ENCODE peak calls at places on chromosomes 2 and 18, in four cellular contexts. P is choroid plexus epithelial cell, Z is neural crest cell, A is endothelial cell. B is an unnamed sample.

GRCh38 chr2:120320318-120320851 is 25.6 kb upstream of the INHBB start:
- DNase-seq in P (no peak), Z (no peak), A (no peak), B (no peak)

GRCh38 chr2:98175811-98176210 is 88.8 kb downstream of the VWA3B start:
- DNase-seq in P (peak), Z (no peak), A (no peak), B (no peak)

GRCh38 chr2:191650896-191651773 is 26.8 kb upstream of the NABP1 start:
- DNase-seq in P (no peak), Z (no peak), A (no peak), B (no peak)

GRCh38 chr18:23872701-23873550 is 141.6 kb upstream of the TTC39C start:
- DNase-seq in P (no peak), Z (no peak), A (no peak), B (no peak)

GRCh38 chr2:23434721-23435121 is 49.7 kb downstream of the KLHL29 start:
- DNase-seq in P (no peak), Z (no peak), A (no peak), B (no peak)

GRCh38 chr2:228417526-228417925 is 236.0 kb upstream of the SPHKAP start:
- DNase-seq in P (no peak), Z (no peak), A (no peak), B (no peak)

GRCh38 chr2:17355608-17356329 is 162.5 kb downstream of the RAD51AP2 start:
- DNase-seq in P (no peak), Z (no peak), A (no peak), B (no peak)

GRCh38 chr18:48949051-48949605 is 1.6 kb downstream of the SMAD7 start:
- DNase-seq in P (no peak), Z (no peak), A (no peak), B (peak)

GRCh38 chr18:59697236-59697932 is at the start of gene CCBE1:
- DNase-seq in P (peak), Z (peak), A (peak), B (no peak)

GRCh38 chr2:108987111-108987510 is 1.9 kb downstream of the EDAR start:
- DNase-seq in P (no peak), Z (no peak), A (no peak), B (no peak)

GRCh38 chr2:202196727-202197126 is 41.7 kb downstream of the SUMO1 start:
- DNase-seq in P (no peak), Z (no peak), A (no peak), B (no peak)

GRCh38 chr2:46655551-46656436 is 176.4 kb downstream of the TMEM247 start:
- DNase-seq in P (no peak), Z (no peak), A (peak), B (no peak)

DNA sequence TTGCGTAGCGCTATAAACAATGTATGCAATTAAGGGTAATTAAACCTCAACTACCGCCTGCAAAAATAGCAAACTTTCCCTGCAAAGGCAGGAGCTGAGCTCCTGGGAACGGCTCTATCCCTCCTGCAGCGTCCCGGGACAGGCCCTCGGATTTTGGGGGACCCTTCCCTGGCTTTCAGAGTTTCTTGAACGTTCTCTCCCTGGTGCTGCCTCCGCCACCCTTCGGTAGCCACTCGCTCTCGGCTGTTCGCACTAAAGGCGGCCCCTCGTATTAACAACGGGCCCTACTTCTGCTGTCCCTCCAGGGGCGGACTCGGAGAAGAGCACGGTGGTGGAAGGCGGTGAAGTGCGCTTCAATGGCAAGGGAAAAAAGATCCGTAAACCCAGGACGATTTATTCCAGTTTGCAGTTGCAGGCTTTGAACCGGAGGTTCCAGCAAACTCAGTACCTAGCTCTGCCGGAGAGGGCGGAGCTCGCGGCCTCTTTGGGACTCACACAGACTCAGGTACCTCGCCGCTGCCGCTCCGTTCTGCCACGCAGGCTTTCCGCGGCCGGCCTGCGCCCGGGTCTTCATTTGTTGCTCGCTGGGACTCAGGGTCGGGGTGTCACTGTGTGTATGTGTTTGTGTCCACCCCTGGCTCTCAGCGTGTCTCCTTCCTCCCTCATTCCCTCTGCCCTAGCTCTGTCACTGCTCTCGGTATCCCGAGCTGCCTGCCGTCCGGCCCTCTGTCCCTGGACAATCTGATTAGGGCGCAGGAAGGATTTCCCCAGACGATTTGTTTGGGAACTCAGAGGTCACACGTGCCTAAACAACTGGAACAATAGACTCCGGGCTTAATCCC is 1.3 kb downstream of the DLX1 start:
- DNase-seq in P (no peak), Z (peak), A (no peak), B (no peak)
- TF ChIP-seq CTCF in P (peak), Z (peak), A (peak), B (no peak)

DNA sequence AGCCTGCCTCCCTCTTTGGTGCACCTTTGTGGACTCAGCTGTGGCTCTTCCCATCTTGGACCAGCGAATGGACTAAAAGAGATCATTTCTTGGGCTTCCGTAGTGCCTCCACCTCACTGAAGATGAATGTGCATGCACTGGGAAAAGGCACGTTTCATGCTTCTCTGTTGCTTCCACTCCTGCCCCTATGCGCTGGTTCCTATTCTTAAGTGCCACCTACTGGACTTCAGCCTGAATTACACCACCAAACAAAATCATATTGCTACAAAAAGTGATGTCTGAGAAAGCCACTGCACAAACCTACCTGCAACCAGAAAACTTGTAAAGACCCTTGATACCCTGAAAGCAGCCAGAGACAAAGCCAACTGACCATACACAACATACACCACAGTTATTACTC is 695.6 kb downstream of the TSN start:
- DNase-seq in P (peak), Z (no peak), A (peak), B (no peak)
- TF ChIP-seq CTCF in P (peak), Z (peak), A (peak), B (no peak)

GRCh38 chr18:41396861-41397260 is 558.2 kb upstream of the PIK3C3 start:
- DNase-seq in P (no peak), Z (no peak), A (no peak), B (no peak)

GRCh38 chr18:41391616-41392610 is 563.1 kb upstream of the PIK3C3 start:
- DNase-seq in P (peak), Z (peak), A (peak), B (no peak)

GRCh38 chr18:41396211-41396610 is 558.8 kb upstream of the PIK3C3 start:
- DNase-seq in P (no peak), Z (no peak), A (no peak), B (no peak)

GRCh38 chr18:41389936-41390667 is 564.9 kb upstream of the PIK3C3 start:
- DNase-seq in P (no peak), Z (no peak), A (no peak), B (no peak)

DNA sequence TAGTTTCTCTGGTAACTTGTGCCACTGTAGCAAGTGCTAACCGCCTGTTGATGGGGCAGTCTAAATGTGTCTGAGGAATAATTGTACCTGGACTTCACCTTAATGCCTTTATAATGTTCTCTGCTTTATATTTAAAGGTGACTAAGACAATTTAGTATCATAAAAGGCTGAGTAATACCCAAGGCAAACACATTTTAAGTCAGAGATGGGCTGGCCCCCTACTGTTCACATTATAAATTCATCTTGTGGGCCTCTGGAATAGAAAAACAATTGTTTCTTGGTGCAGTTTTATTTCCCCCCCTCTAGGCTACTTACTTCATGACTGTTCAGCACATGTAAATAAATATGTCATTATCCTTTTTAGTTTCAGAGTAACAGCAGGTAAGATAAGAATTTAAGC is 559.3 kb upstream of the PIK3C3 start:
- DNase-seq in P (peak), Z (no peak), A (no peak), B (no peak)
- TF ChIP-seq CTCF in P (peak), Z (peak), A (peak), B (no peak)

DNA sequence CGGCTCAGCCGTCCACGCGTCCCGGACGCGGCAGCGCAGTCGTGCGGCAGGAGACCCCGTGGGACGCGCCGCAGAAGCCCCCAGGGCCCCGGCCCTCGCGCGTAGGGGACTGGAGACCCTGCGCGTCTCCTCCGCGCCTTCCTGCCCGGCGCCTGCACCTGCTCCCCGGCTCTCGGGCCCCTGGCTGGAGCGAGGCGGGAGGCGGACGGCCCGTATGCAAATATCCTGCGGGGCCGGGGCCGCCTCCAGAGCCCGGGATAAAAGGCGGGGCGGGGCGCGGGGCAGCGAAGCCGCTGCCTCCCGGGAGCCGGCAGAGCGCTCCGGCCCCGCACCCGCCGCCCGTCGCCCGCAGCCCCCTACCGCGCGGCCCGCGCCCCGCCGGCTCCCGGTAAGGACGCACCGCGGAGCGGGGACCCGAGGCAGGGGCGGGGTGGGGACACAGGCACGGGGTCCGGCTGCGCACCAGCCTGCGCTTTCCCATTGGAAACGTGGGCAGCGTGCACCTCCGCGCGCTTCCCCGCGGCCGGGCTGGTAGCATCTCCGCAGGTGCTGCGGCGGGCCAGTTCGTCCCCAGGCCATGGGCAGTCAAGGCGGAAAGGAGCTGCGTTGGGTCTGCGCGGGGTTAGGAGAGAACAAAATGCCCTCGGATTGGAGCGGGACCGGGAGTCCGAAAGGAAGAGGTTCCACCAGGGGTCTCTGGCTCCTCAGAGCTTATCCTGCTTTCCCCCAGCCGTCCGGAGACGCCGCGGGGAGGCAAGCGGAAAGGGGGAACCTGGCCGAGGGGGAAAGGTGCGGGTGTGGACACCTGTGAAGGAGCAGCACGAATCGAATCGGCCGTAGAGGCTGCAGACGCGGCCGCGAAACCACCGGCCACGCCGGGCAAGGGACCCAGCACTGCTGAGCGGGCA is at the start of gene ATP6V1C2:
- DNase-seq in P (no peak), Z (peak), A (peak), B (no peak)
- TF ChIP-seq CTCF in P (no peak), Z (no peak), A (no peak), B (no peak)

GRCh38 chr2:54712516-54712915 is 10.9 kb upstream of the EML6 start:
- DNase-seq in P (no peak), Z (no peak), A (no peak), B (no peak)

GRCh38 chr2:54709341-54709809 is 14.1 kb upstream of the EML6 start:
- DNase-seq in P (no peak), Z (no peak), A (no peak), B (no peak)

GRCh38 chr2:54706622-54707021 is 16.8 kb upstream of the EML6 start:
- DNase-seq in P (no peak), Z (no peak), A (no peak), B (no peak)

GRCh38 chr2:54710216-54710615 is 13.2 kb upstream of the EML6 start:
- DNase-seq in P (no peak), Z (no peak), A (no peak), B (no peak)

GRCh38 chr2:54708584-54709340 is 14.7 kb upstream of the EML6 start:
- DNase-seq in P (peak), Z (no peak), A (peak), B (no peak)
- TF ChIP-seq CTCF in P (peak), Z (no peak), A (no peak), B (no peak)

DNA sequence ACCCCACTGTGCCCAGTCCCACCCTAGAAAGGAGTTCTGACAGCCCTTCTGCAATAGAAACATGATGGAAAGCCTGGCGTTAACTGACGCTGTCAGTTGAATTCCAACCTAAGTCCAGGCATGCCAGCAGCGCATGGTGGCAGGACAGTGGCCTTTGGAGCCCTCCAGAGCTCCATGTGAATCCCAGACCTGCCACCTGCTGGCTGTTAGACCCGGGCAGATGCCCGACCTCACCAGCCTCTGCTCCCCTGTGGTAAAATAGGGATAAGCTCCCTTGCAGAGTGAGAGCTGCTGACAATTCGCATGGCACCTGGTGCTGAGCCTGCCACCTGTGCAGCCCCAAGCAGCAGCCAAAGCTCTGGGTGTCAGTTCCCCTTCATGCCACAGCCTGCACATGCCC is 138.6 kb downstream of the LOXHD1 start:
- DNase-seq in P (no peak), Z (no peak), A (no peak), B (no peak)
- TF ChIP-seq CTCF in P (no peak), Z (no peak), A (no peak), B (no peak)

GRCh38 chr2:111668274-111668616 is 215.7 kb downstream of the ANAPC1 start:
- DNase-seq in P (no peak), Z (no peak), A (no peak), B (no peak)

GRCh38 chr2:111668741-111669140 is 215.3 kb downstream of the ANAPC1 start:
- DNase-seq in P (no peak), Z (no peak), A (no peak), B (no peak)

GRCh38 chr2:111666160-111666559 is 217.8 kb downstream of the ANAPC1 start:
- DNase-seq in P (no peak), Z (no peak), A (no peak), B (no peak)

GRCh38 chr2:111667001-111667400 is 217.0 kb downstream of the ANAPC1 start:
- DNase-seq in P (no peak), Z (no peak), A (no peak), B (no peak)

DNA sequence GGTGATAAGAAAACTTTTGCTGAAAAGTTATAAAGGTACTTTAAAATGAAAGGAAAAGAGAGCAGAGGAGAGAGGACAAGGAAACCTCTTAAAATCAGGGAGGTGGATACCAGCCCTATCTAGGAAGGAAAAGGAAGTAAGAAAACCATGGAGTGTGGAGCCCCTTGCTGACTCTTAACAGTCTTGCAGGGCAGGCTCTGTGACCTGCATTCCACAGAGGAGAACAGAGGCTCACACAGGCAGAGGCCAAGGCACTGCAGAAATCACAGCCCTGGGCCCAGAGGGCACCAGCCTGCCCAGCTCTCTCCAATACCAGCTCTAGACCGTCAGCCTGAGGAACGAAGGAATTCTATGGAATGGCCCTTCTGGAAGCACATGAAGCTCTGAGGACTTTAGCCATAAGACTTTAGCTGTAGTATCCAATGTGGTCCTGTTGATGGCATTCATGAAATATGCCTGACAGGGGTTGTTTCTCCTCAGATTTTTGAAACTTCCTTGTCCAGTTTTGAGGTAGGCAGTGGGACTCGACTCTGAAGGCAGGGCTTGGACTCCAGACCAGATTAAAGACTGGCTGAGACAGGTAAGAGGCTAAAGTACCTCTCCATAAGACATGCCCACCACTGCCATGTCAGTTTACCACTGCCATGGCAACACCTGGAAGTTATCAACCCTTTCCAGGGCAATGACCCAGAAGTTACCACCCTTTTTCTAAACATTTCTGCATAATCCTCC is 216.3 kb downstream of the ANAPC1 start:
- DNase-seq in P (peak), Z (no peak), A (peak), B (no peak)
- TF ChIP-seq CTCF in P (peak), Z (no peak), A (no peak), B (no peak)

GRCh38 chr18:58190842-58191530 is 147.0 kb downstream of the NEDD4L start:
- DNase-seq in P (no peak), Z (no peak), A (no peak), B (no peak)

GRCh38 chr18:58195278-58195721 is 151.3 kb downstream of the NEDD4L start:
- DNase-seq in P (no peak), Z (no peak), A (peak), B (no peak)

GRCh38 chr18:58192519-58192918 is 148.5 kb downstream of the NEDD4L start:
- DNase-seq in P (no peak), Z (no peak), A (no peak), B (no peak)

GRCh38 chr18:58196164-58196563 is 152.1 kb downstream of the NEDD4L start:
- DNase-seq in P (no peak), Z (no peak), A (no peak), B (no peak)

GRCh38 chr18:58194028-58194427 is 150.0 kb downstream of the NEDD4L start:
- DNase-seq in P (no peak), Z (no peak), A (peak), B (no peak)
- TF ChIP-seq CTCF in P (peak), Z (peak), A (peak), B (no peak)

DNA sequence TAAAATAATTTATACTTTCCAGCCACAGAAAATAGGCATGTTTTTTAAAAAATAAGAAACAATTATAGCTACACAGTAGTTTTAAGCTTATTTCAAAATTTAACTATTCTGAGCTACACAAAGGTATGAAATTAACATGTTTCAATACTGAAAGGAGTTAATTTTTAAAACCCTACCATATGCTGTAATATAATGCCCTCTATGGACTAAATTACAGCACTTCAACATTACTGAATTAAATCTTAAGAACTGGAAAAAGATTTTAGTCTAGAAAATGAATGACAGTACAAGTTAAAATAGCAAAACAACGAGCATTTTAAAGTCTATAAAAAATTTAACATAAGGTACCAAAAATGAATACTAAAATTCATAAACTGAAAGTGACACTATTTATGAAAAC is 36.3 kb downstream of the RTN4 start:
- DNase-seq in P (no peak), Z (no peak), A (no peak), B (no peak)
- TF ChIP-seq CTCF in P (no peak), Z (no peak), A (no peak), B (peak)

B was measured in natural killer cell.